ENCODE peak calls at places on chromosomes 6 and 20, in four cellular contexts. J is dermis microvascular lymphatic vessel endothelial cell, S is sigmoid colon, X is HS-5. Y is an unnamed sample.

GRCh38 chr6:131642565-131643261 is 5.6 kb downstream of the ENPP3 start:
- DNase-seq in S (no peak), X (no peak), J (no peak), Y (no peak)

GRCh38 chr6:139194740-139195139 is 59.9 kb downstream of the HECA start:
- DNase-seq in X (no peak), S (no peak), J (no peak), Y (no peak)

GRCh38 chr6:149933036-149933435 is 8.8 kb upstream of the ULBP2 start:
- DNase-seq in X (no peak), J (no peak), S (no peak), Y (no peak)

GRCh38 chr20:57219071-57219677 is 47.3 kb downstream of the BMP7 start:
- DNase-seq in X (no peak), S (no peak), J (no peak), Y (no peak)

GRCh38 chr6:33185654-33186187 is 6.5 kb downstream of the COL11A2 start:
- DNase-seq in J (no peak), S (no peak), X (no peak), Y (no peak)

GRCh38 chr6:28537509-28538140 is 11.9 kb downstream of the GPX5 start:
- DNase-seq in J (no peak), S (no peak), X (no peak), Y (no peak)

GRCh38 chr6:154298297-154298696 is 58.3 kb downstream of the IPCEF1 start:
- DNase-seq in J (no peak), X (no peak), S (no peak), Y (no peak)

GRCh38 chr6:163387317-163387716 is 27.2 kb upstream of the QKI start:
- DNase-seq in X (no peak), J (peak; percentile 98), S (no peak), Y (no peak)

GRCh38 chr6:128882991-128883571 is at the start of gene LAMA2:
- DNase-seq in S (peak; percentile 92), X (no peak), J (no peak), Y (peak; percentile 90)

GRCh38 chr20:59630526-59630925 is 26.2 kb downstream of the PHACTR3 start:
- DNase-seq in X (no peak), S (peak; percentile 20), J (no peak), Y (no peak)

GRCh38 chr6:142728910-142729481 is 216.0 kb downstream of the HIVEP2 start:
- DNase-seq in X (peak; percentile 91), J (peak; percentile 91), S (no peak), Y (peak; percentile 34)

GRCh38 chr6:82208914-82209313 is 38.6 kb downstream of the IBTK start:
- DNase-seq in X (no peak), S (no peak), J (no peak), Y (no peak)

GRCh38 chr20:5531318-5532081 is 214.7 kb upstream of the PROKR2 start:
- DNase-seq in S (no peak), J (peak; percentile 25), X (no peak), Y (peak; percentile 55)

GRCh38 chr6:129849456-129849855 is 11.7 kb downstream of the TMEM244 start:
- DNase-seq in S (no peak), J (peak; percentile 11), X (no peak), Y (peak; percentile 9)

GRCh38 chr20:60921021-60921622 is 330.9 kb upstream of the CDH4 start:
- DNase-seq in S (no peak), J (no peak), X (no peak), Y (no peak)

GRCh38 chr20:58888521-58889333 is 36.2 kb downstream of the GNAS start:
- DNase-seq in X (no peak), J (no peak), S (peak; percentile 93), Y (peak; percentile 89)

GRCh38 chr6:122495612-122496011 is 24.0 kb upstream of the SERINC1 start:
- DNase-seq in J (no peak), S (no peak), X (no peak), Y (no peak)

GRCh38 chr20:48190757-48191156 is 405.5 kb upstream of the SULF2 start:
- DNase-seq in S (no peak), X (no peak), J (no peak), Y (no peak)

GRCh38 chr6:109318328-109318876 is 63.9 kb downstream of the CD164 start:
- DNase-seq in X (no peak), S (no peak), J (no peak), Y (no peak)

GRCh38 chr6:133756046-133756445 is 132.9 kb upstream of the TCF21 start:
- DNase-seq in X (no peak), S (no peak), J (no peak), Y (peak; percentile 31)

GRCh38 chr6:91824346-91824745 is 1237.5 kb upstream of the MAP3K7 start:
- DNase-seq in S (no peak), J (no peak), X (no peak), Y (no peak)

GRCh38 chr6:168530653-168531071 is 89.7 kb downstream of the SMOC2 start:
- DNase-seq in X (no peak), J (no peak), S (no peak), Y (no peak)

GRCh38 chr6:149289192-149289741 is 28.2 kb upstream of the TAB2 start:
- DNase-seq in X (no peak), S (no peak), J (no peak), Y (no peak)

GRCh38 chr6:33323623-33323948 is 6.0 kb upstream of the ZBTB22 start:
- DNase-seq in S (no peak), X (no peak), J (no peak), Y (no peak)

GRCh38 chr6:62615366-62616015 is 329.5 kb upstream of the KHDRBS2 start:
- DNase-seq in J (no peak), X (no peak), S (no peak), Y (no peak)

GRCh38 chr6:18362058-18362561 is 25.0 kb upstream of the RNF144B start:
- DNase-seq in S (no peak), X (peak; percentile 55), J (no peak), Y (peak; percentile 81)

GRCh38 chr6:170032197-170032596 is 258.7 kb downstream of the DLL1 start:
- DNase-seq in X (no peak), J (no peak), S (peak; percentile 59), Y (no peak)

GRCh38 chr20:38610521-38610920 is 8.9 kb downstream of the ARHGAP40 start:
- DNase-seq in X (no peak), J (no peak), S (no peak), Y (no peak)

GRCh38 chr20:19815553-19815991 is 57.5 kb downstream of the RIN2 start:
- DNase-seq in S (peak; percentile 57), J (peak; percentile 96), X (peak; percentile 98), Y (peak; percentile 83)

GRCh38 chr6:88708197-88708744 is 255.1 kb downstream of the RNGTT start:
- DNase-seq in J (no peak), X (no peak), S (no peak), Y (no peak)

GRCh38 chr20:16222859-16223411 is 350.3 kb downstream of the KIF16B start:
- DNase-seq in J (no peak), X (no peak), S (no peak), Y (no peak)

GRCh38 chr6:67630146-67630545 is 1004.9 kb upstream of the ADGRB3 start:
- DNase-seq in X (peak; percentile 66), J (peak; percentile 51), S (no peak), Y (no peak)